ENCODE peak calls at places on chromosomes 4 and X, in four cellular contexts. V, H, D and G are unnamed samples.

GRCh38 chr4:89164400-89164799 is 53.1 kb downstream of the TIGD2 start:
- DNase-seq in V (no peak), H (no peak), D (no peak), G (no peak)

GRCh38 chrX:40318796-40319195 is 221.0 kb upstream of the BCOR start:
- DNase-seq in V (no peak), H (no peak), D (no peak), G (no peak)

GRCh38 chr4:140154572-140154891 is 548 bp upstream of the MAML3 start:
- DNase-seq in H (no peak), D (no peak), V (no peak), G (peak; percentile 74)

GRCh38 chr4:78478523-78478922 is 73.0 kb upstream of the ANXA3 start:
- DNase-seq in D (no peak), H (no peak), V (no peak), G (no peak)

GRCh38 chr4:184267673-184268573 is 50.2 kb upstream of the ENPP6 start:
- DNase-seq in V (peak; percentile 63), H (peak; percentile 63), D (no peak), G (peak; percentile 9)

GRCh38 chr4:119739796-119740195 is 111.2 kb upstream of the PDE5A start:
- DNase-seq in D (no peak), H (no peak), V (no peak), G (no peak)

GRCh38 chr4:52588771-52589591 is 70.1 kb downstream of the USP46 start:
- DNase-seq in H (peak; percentile 15), D (no peak), V (no peak), G (no peak)

GRCh38 chr4:5276475-5277045 is 225.3 kb downstream of the STK32B start:
- DNase-seq in D (no peak), V (no peak), H (no peak), G (no peak)